ENCODE peak calls at places on chromosomes 16 and 17, in nine cellular contexts. W is cardiac fibroblast, T is dorsolateral prefrontal cortex, Q is endothelial cell, V is PC-3, L is fibroblast of pulmonary artery, I is GM23338, S is fibroblast of villous mesenchyme, U is fibroblast of the aortic adventitia. Z is an unnamed sample.

GRCh38 chr16:48597563-48598392 is 12.2 kb downstream of the N4BP1 start:
- DNase-seq in W (no peak), T (no peak), Q (no peak), V (no peak), L (no peak), I (no peak), S (peak), U (no peak), Z (no peak)

GRCh38 chr16:15041260-15042011 is 14.4 kb downstream of the NTAN1 start:
- DNase-seq in W (peak), T (peak), Q (no peak), V (no peak), L (peak), I (peak), S (peak), U (peak), Z (peak)

GRCh38 chr16:15650698-15651161 is 685 bp downstream of the NDE1 start:
- DNase-seq in W (peak), T (peak), Q (peak), V (peak), L (peak), I (peak), S (peak), U (peak), Z (no peak)

GRCh38 chr17:1227365-1227764 is 42.9 kb upstream of the BHLHA9 start:
- DNase-seq in W (no peak), T (no peak), Q (no peak), V (no peak), L (no peak), I (no peak), S (no peak), U (no peak), Z (no peak)

GRCh38 chr16:17835118-17835949 is 364.6 kb upstream of the XYLT1 start:
- DNase-seq in W (no peak), T (no peak), Q (no peak), V (no peak), L (no peak), I (no peak), S (peak), U (no peak), Z (no peak)

GRCh38 chr16:80260906-80261311 is 279.9 kb upstream of the DYNLRB2 start:
- DNase-seq in W (no peak), T (no peak), Q (no peak), V (no peak), L (no peak), I (no peak), S (no peak), U (no peak), Z (no peak)

GRCh38 chr17:8004899-8005298 is 2.5 kb downstream of the GUCY2D start:
- DNase-seq in W (peak), T (no peak), Q (no peak), V (no peak), L (peak), I (no peak), S (peak), U (peak), Z (no peak)

GRCh38 chr17:82444941-82445521 is 5.5 kb downstream of the CYBC1 start:
- DNase-seq in W (peak), T (no peak), Q (no peak), V (no peak), L (peak), I (no peak), S (no peak), U (no peak), Z (no peak)

GRCh38 chr17:72122668-72123495 is 2.1 kb downstream of the SOX9 start:
- DNase-seq in W (peak), T (peak), Q (peak), V (peak), L (peak), I (peak), S (peak), U (peak), Z (no peak)

GRCh38 chr16:21163576-21163975 is 5.1 kb downstream of the LDAF1 start:
- DNase-seq in W (no peak), T (no peak), Q (no peak), V (peak), L (no peak), I (no peak), S (no peak), U (no peak), Z (no peak)

GRCh38 chr16:64356267-64356666 is 765.6 kb downstream of the CDH11 start:
- DNase-seq in W (peak), T (no peak), Q (no peak), V (peak), L (peak), I (no peak), S (peak), U (peak), Z (no peak)

GRCh38 chr17:40791808-40792436 is 7.8 kb downstream of the KRT28 start:
- DNase-seq in W (peak), T (no peak), Q (no peak), V (peak), L (peak), I (peak), S (peak), U (peak), Z (no peak)

GRCh38 chr17:80802626-80803450 is 188.8 kb upstream of the CHMP6 start:
- DNase-seq in W (no peak), T (peak), Q (no peak), V (no peak), L (no peak), I (no peak), S (no peak), U (no peak), Z (no peak)

GRCh38 chr17:1227917-1228751 is 42.1 kb upstream of the BHLHA9 start:
- DNase-seq in W (no peak), T (no peak), Q (no peak), V (no peak), L (no peak), I (peak), S (no peak), U (no peak), Z (no peak)

GRCh38 chr16:22030087-22030812 is 22.3 kb downstream of the MOSMO start:
- DNase-seq in W (no peak), T (no peak), Q (no peak), V (no peak), L (no peak), I (no peak), S (no peak), U (no peak), Z (no peak)

GRCh38 chr16:81318711-81319110 is 3.9 kb downstream of the GAN start:
- DNase-seq in W (no peak), T (no peak), Q (no peak), V (no peak), L (no peak), I (peak), S (no peak), U (no peak), Z (no peak)

GRCh38 chr17:53721101-53721500 is 101.6 kb upstream of the KIF2B start:
- DNase-seq in W (no peak), T (no peak), Q (no peak), V (no peak), L (no peak), I (no peak), S (no peak), U (no peak), Z (no peak)

GRCh38 chr17:75751676-75752404 is 13.2 kb downstream of the GALK1 start:
- DNase-seq in W (no peak), T (no peak), Q (no peak), V (no peak), L (no peak), I (no peak), S (no peak), U (no peak), Z (no peak)

GRCh38 chr16:23145608-23146007 is 3.6 kb downstream of the USP31 start:
- DNase-seq in W (peak), T (no peak), Q (no peak), V (peak), L (peak), I (peak), S (peak), U (peak), Z (no peak)

GRCh38 chr17:78079253-78079652 is 49.3 kb downstream of the TMC6 start:
- DNase-seq in W (no peak), T (no peak), Q (no peak), V (no peak), L (no peak), I (no peak), S (no peak), U (no peak), Z (no peak)

GRCh38 chr16:4138735-4139134 is 22.5 kb upstream of the ADCY9 start:
- DNase-seq in W (peak), T (no peak), Q (no peak), V (no peak), L (no peak), I (no peak), S (no peak), U (no peak), Z (no peak)

GRCh38 chr17:44914148-44914547 is 1.2 kb downstream of the GFAP start:
- DNase-seq in W (no peak), T (peak), Q (no peak), V (no peak), L (no peak), I (no peak), S (no peak), U (no peak), Z (no peak)

GRCh38 chr17:9520649-9521435 is 54.8 kb downstream of the STX8 start:
- DNase-seq in W (no peak), T (no peak), Q (no peak), V (no peak), L (no peak), I (no peak), S (no peak), U (no peak), Z (no peak)

GRCh38 chr17:29155235-29155965 is 24.8 kb downstream of the MYO18A start:
- DNase-seq in W (peak), T (no peak), Q (no peak), V (peak), L (peak), I (no peak), S (peak), U (peak), Z (peak)

GRCh38 chr17:61002316-61002736 is 324.7 kb downstream of the BCAS3 start:
- DNase-seq in W (peak), T (no peak), Q (no peak), V (peak), L (peak), I (peak), S (peak), U (peak), Z (no peak)
- TF ChIP-seq CTCF in W (peak), T (peak), Q (peak), V (peak), L (peak), I (peak), S (peak), U (peak), Z (peak)

GRCh38 chr17:69058165-69058564 is 2.6 kb downstream of the ABCA9 start:
- DNase-seq in W (no peak), T (no peak), Q (no peak), V (no peak), L (peak), I (peak), S (no peak), U (no peak), Z (no peak)
- TF ChIP-seq CTCF in W (peak), T (no peak), Q (no peak), V (peak), L (peak), I (peak), S (peak), U (peak), Z (no peak)

GRCh38 chr16:70252355-70252988 is 732 bp upstream of the EXOSC6 start:
- DNase-seq in W (no peak), T (no peak), Q (peak), V (no peak), L (peak), I (peak), S (peak), U (peak), Z (no peak)
- TF ChIP-seq CTCF in W (peak), T (no peak), Q (peak), V (peak), L (peak), I (peak), S (peak), U (peak), Z (peak)

DNA sequence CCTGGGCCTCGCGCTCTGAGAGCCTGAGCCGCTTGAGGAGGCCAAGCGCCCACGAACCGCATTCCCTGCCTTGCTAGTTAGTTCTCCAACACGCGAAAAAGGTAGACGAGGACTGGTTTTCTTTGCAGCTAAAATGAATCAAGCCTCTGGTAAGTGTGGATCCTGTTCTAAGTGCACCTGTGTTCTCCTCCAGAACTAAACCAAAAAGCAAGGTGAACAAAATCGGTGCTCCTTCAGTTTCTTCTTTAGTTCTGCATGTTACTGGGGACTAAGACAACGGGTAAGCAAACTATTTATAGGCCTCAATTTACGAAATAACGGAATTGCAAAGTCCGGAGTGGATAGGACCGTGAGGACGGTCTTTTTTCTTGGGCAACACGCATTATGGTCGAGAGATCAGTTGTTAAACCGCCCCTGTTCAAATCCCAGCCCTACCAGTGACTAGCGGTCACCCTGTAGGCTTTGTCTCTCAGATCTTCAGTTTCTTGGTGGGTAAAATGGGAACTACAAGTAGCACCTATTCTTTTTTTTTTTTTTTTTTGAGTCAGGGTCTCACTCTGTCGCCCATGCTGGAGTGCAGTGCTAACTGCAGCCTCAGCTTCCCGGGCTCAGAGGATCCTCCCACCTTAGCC is 993 bp upstream of the ANKRD11 start:
- DNase-seq in W (no peak), T (no peak), Q (no peak), V (peak), L (peak), I (peak), S (peak), U (peak), Z (no peak)
- TF ChIP-seq CTCF in W (peak), T (no peak), Q (peak), V (peak), L (peak), I (no peak), S (peak), U (peak), Z (no peak)

GRCh38 chr17:30375661-30376060 is 3.1 kb upstream of the CPD start:
- DNase-seq in W (peak), T (no peak), Q (no peak), V (no peak), L (peak), I (no peak), S (peak), U (peak), Z (no peak)

GRCh38 chr17:30369995-30370394 is 8.7 kb upstream of the CPD start:
- DNase-seq in W (no peak), T (no peak), Q (no peak), V (peak), L (no peak), I (no peak), S (no peak), U (no peak), Z (no peak)

GRCh38 chr17:30368896-30369720 is 9.6 kb upstream of the CPD start:
- DNase-seq in W (no peak), T (no peak), Q (no peak), V (no peak), L (no peak), I (no peak), S (no peak), U (no peak), Z (no peak)

GRCh38 chr17:30376621-30377452 is 1.9 kb upstream of the CPD start:
- DNase-seq in W (peak), T (no peak), Q (no peak), V (peak), L (peak), I (no peak), S (peak), U (peak), Z (no peak)

GRCh38 chr17:30372755-30373154 is 6.0 kb upstream of the CPD start:
- DNase-seq in W (no peak), T (no peak), Q (no peak), V (peak), L (no peak), I (peak), S (no peak), U (no peak), Z (no peak)
- TF ChIP-seq CTCF in W (no peak), T (no peak), Q (no peak), V (peak), L (no peak), I (peak), S (no peak), U (no peak), Z (no peak)

GRCh38 chr17:39391448-39391847 is 10.0 kb downstream of the FBXL20 start:
- DNase-seq in W (no peak), T (no peak), Q (no peak), V (no peak), L (no peak), I (no peak), S (no peak), U (no peak), Z (no peak)

GRCh38 chr17:39393732-39394131 is 7.7 kb downstream of the FBXL20 start:
- DNase-seq in W (peak), T (no peak), Q (no peak), V (no peak), L (peak), I (no peak), S (no peak), U (peak), Z (no peak)
- TF ChIP-seq CTCF in W (no peak), T (no peak), Q (no peak), V (no peak), L (no peak), I (no peak), S (no peak), U (peak), Z (peak)

DNA sequence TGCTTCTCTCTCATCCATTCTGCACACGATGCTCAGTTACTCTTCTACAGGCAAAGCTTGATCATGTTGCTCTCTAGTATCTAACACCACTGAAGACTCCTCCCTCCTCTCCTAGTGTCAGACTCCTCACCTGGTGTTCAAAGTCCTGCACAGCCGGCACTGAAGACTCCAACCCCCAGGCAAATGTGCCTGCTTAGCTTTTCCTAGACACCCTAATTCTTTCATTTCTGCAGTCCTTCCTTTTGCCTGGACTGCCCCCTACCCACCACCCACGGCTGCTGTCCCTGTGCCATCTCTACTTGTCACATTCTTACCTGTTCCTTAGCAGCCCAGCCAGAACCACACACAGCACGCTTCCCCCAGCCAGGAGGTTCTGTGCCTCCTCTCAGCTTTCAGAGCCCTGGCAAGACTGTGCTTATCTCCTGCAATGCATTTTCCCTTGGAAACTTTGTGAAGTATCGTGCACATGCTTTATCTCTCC is 6.0 kb downstream of the TMEM238L start:
- DNase-seq in W (no peak), T (no peak), Q (no peak), V (no peak), L (no peak), I (no peak), S (no peak), U (no peak), Z (no peak)
- TF ChIP-seq CTCF in W (no peak), T (no peak), Q (no peak), V (no peak), L (no peak), I (peak), S (no peak), U (no peak), Z (no peak)

GRCh38 chr17:37413875-37414519 is 7.3 kb downstream of the TADA2A start:
- DNase-seq in W (no peak), T (no peak), Q (no peak), V (peak), L (no peak), I (peak), S (no peak), U (no peak), Z (no peak)
- TF ChIP-seq CTCF in W (peak), T (peak), Q (no peak), V (peak), L (peak), I (no peak), S (peak), U (peak), Z (no peak)

DNA sequence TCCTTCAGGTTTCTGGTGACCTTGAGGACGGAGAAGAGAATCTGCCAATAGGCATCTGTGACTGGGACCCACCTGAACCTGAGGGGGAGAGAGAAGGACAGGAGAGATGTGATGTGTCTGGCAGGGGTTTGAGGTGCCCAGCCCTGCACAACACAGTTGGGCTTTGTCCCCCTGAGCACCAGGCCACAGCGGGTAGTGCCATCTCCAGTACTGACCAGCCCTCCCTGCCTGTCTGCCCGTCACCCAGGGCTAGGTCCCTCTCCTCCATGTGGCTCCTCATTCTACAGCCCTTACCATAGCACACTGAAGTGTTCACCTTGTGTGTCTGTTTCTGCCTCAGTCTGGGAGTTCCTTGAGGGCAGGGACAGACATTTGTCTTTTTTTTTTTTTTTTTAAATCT is 30.8 kb downstream of the NLRP1 start:
- DNase-seq in W (no peak), T (no peak), Q (no peak), V (no peak), L (no peak), I (no peak), S (no peak), U (no peak), Z (no peak)
- TF ChIP-seq CTCF in W (no peak), T (no peak), Q (no peak), V (no peak), L (no peak), I (no peak), S (no peak), U (no peak), Z (no peak)

Z was measured in ascending aorta.